ENCODE peak calls at places on chromosomes 5 and 9, in four cellular contexts. I is EH, A is A673, U is T follicular helper cell. T is an unnamed sample.

GRCh38 chr9:17191095-17191494 is 56.3 kb downstream of the CNTLN start:
- DNase-seq in I (peak; percentile 56), A (peak; percentile 2), U (no peak), T (no peak)

GRCh38 chr5:10626473-10627013 is 62.7 kb downstream of the ANKRD33B start:
- DNase-seq in I (peak; percentile 54), A (no peak), U (no peak), T (no peak)

GRCh38 chr9:21070171-21070571 is 7.6 kb downstream of the IFNB1 start:
- DNase-seq in I (peak; percentile 96), A (peak; percentile 52), U (no peak), T (no peak)

GRCh38 chr5:19988447-19988846 is 447 bp upstream of the CDH18 start:
- DNase-seq in I (peak; percentile 1), A (no peak), U (no peak), T (no peak)

GRCh38 chr5:74035521-74035937 is 409.5 kb downstream of the ARHGEF28 start:
- DNase-seq in I (peak; percentile 77), A (peak; percentile 29), U (no peak), T (no peak)

GRCh38 chr5:19790811-19791466 is 197.1 kb downstream of the CDH18 start:
- DNase-seq in I (no peak), A (no peak), U (no peak), T (no peak)

GRCh38 chr9:77756449-77756848 is 108.3 kb upstream of the GNA14 start:
- DNase-seq in I (no peak), A (no peak), U (no peak), T (no peak)

GRCh38 chr9:3434594-3434993 is 91.2 kb downstream of the RFX3 start:
- DNase-seq in I (peak; percentile 34), A (no peak), U (no peak), T (no peak)

GRCh38 chr9:81964216-81965171 is 21.2 kb downstream of the SPATA31D3 start:
- DNase-seq in I (peak; percentile 15), A (no peak), U (no peak), T (no peak)

T was measured in memory B cell.